ENCODE peak calls at places on chromosomes 5 and 9, in eight cellular contexts. C is fibroblast of pulmonary artery; X is A549; N is CD8-positive, alpha-beta T cell; W is CD14-positive monocyte; E is tibial artery; P is CD4-positive, alpha-beta T cell; Y is cardiac fibroblast. O is an unnamed sample.

GRCh38 chr9:137278913-137279711 is 1.6 kb downstream of the TOR4A start:
- DNase-seq in C (no peak), X (no peak), N (no peak), W (no peak), E (no peak), P (no peak), Y (no peak), O (no peak)

GRCh38 chr5:73983661-73984060 is 357.7 kb downstream of the ARHGEF28 start:
- DNase-seq in C (no peak), X (no peak), N (no peak), W (no peak), E (no peak), P (no peak), Y (no peak), O (no peak)

GRCh38 chr5:139382781-139383180 is 316 bp downstream of the SLC23A1 start:
- DNase-seq in C (no peak), X (no peak), N (no peak), W (no peak), E (peak), P (no peak), Y (no peak), O (no peak)

GRCh38 chr5:132760601-132761317 is 13.5 kb downstream of the CCNI2 start:
- DNase-seq in C (no peak), X (no peak), N (no peak), W (no peak), E (no peak), P (no peak), Y (no peak), O (no peak)

GRCh38 chr5:107557051-107557658 is 113.6 kb downstream of the EFNA5 start:
- DNase-seq in C (no peak), X (peak), N (no peak), W (no peak), E (no peak), P (no peak), Y (no peak), O (no peak)

GRCh38 chr9:114001410-114001685 is 76.8 kb downstream of the AMBP start:
- DNase-seq in C (no peak), X (no peak), N (no peak), W (no peak), E (no peak), P (no peak), Y (no peak), O (no peak)

GRCh38 chr9:89379508-89380115 is 61.3 kb downstream of the SECISBP2 start:
- DNase-seq in C (no peak), X (no peak), N (no peak), W (no peak), E (no peak), P (no peak), Y (no peak), O (no peak)

GRCh38 chr5:176816043-176816745 is 5.8 kb downstream of the UNC5A start:
- DNase-seq in C (no peak), X (no peak), N (no peak), W (no peak), E (no peak), P (no peak), Y (no peak), O (no peak)

GRCh38 chr9:134055981-134056461 is 11.8 kb downstream of the BRD3 start:
- DNase-seq in C (peak), X (peak), N (no peak), W (peak), E (peak), P (no peak), Y (peak), O (no peak)

GRCh38 chr5:42397267-42397666 is 26.0 kb upstream of the GHR start:
- DNase-seq in C (no peak), X (no peak), N (no peak), W (no peak), E (no peak), P (no peak), Y (no peak), O (no peak)

GRCh38 chr5:138192826-138193225 is 13.9 kb downstream of the KIF20A start:
- DNase-seq in C (no peak), X (no peak), N (no peak), W (no peak), E (no peak), P (no peak), Y (no peak), O (no peak)
- TF ChIP-seq CTCF in C (no peak), X (no peak), N (no peak), W (no peak), E (no peak), P (no peak), Y (no peak), O (no peak)

GRCh38 chr5:98770911-98771322 is 2.5 kb upstream of the RGMB start:
- DNase-seq in C (peak), X (peak), N (no peak), W (no peak), E (no peak), P (no peak), Y (peak), O (no peak)

GRCh38 chr5:98770158-98770910 is 3.1 kb upstream of the RGMB start:
- DNase-seq in C (peak), X (no peak), N (no peak), W (no peak), E (peak), P (peak), Y (peak), O (peak)

GRCh38 chr5:98768160-98769005 is 5.1 kb upstream of the RGMB start:
- DNase-seq in C (peak), X (peak), N (no peak), W (no peak), E (no peak), P (no peak), Y (peak), O (peak)

GRCh38 chr5:98769006-98769255 is 4.5 kb upstream of the RGMB start:
- DNase-seq in C (no peak), X (no peak), N (no peak), W (no peak), E (no peak), P (peak), Y (no peak), O (peak)

GRCh38 chr5:98769256-98770157 is 4.0 kb upstream of the RGMB start:
- DNase-seq in C (peak), X (peak), N (no peak), W (no peak), E (peak), P (no peak), Y (peak), O (peak)
- TF ChIP-seq CTCF in C (no peak), X (peak), N (peak), W (peak), E (no peak), P (peak), Y (peak), O (peak)

GRCh38 chr5:140800816-140801493 is at the start of gene PCDHA3:
- DNase-seq in C (peak), X (peak), N (no peak), W (no peak), E (peak), P (no peak), Y (peak), O (no peak)

GRCh38 chr5:140802781-140803271 is 2.0 kb downstream of the PCDHA3 start:
- DNase-seq in C (no peak), X (no peak), N (no peak), W (no peak), E (peak), P (no peak), Y (no peak), O (no peak)

GRCh38 chr5:140806834-140807775 is at the start of gene PCDHA4:
- DNase-seq in C (peak), X (peak), N (no peak), W (no peak), E (no peak), P (no peak), Y (peak), O (no peak)

GRCh38 chr5:140796718-140797095 is 2.1 kb downstream of the PCDHA2 start:
- DNase-seq in C (no peak), X (no peak), N (no peak), W (no peak), E (peak), P (no peak), Y (no peak), O (no peak)

DNA sequence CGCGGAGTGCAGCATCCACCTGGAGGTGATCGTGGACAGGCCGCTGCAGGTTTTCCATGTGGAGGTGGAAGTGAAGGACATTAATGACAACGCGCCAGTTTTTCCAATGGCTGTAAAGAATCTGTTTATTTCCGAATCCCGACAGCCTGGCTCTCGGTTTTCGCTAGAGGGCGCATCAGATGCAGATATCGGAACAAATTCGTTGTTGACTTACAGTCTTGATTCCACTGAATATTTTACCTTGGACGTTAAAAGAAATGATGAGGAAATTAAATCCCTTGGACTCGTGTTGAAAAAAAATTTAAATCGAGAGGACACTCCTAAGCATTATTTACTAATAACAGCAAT is 611 bp downstream of the PCDHA3 start:
- DNase-seq in C (peak), X (peak), N (no peak), W (no peak), E (no peak), P (no peak), Y (no peak), O (no peak)
- TF ChIP-seq CTCF in C (peak), X (peak), N (no peak), W (no peak), E (no peak), P (no peak), Y (no peak), O (no peak)

DNA sequence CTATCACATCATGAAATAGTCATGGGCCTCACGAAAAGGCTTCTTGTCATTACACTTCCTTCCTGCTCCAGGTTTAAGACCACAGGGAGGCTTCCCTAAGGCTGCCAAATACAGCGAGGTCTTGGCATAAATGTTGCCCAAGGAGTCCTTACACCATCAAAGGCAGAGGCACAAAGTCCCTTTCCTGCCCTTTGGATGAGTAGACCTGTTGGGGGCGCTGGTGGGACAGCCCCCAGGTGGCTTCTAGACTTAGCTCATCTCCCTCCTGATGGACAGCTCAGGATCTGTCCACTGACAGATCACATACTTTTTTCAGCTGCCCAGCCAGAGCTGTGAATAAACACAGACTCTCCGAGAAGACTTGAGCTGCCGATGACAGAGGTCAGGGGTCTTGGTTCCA is 15.5 kb upstream of the MEGF9 start:
- DNase-seq in C (no peak), X (no peak), N (no peak), W (no peak), E (no peak), P (no peak), Y (peak), O (no peak)
- TF ChIP-seq CTCF in C (peak), X (no peak), N (no peak), W (peak), E (no peak), P (no peak), Y (peak), O (no peak)

GRCh38 chr9:112149171-112149570 is 25.9 kb downstream of the SUSD1 start:
- DNase-seq in C (no peak), X (no peak), N (no peak), W (no peak), E (no peak), P (no peak), Y (no peak), O (no peak)

GRCh38 chr9:112144807-112145206 is 30.3 kb downstream of the SUSD1 start:
- DNase-seq in C (no peak), X (no peak), N (no peak), W (no peak), E (no peak), P (no peak), Y (no peak), O (no peak)

GRCh38 chr9:112140936-112141335 is 34.2 kb downstream of the SUSD1 start:
- DNase-seq in C (no peak), X (no peak), N (no peak), W (no peak), E (no peak), P (no peak), Y (no peak), O (no peak)

GRCh38 chr9:112142420-112142819 is 32.7 kb downstream of the SUSD1 start:
- DNase-seq in C (peak), X (no peak), N (no peak), W (no peak), E (no peak), P (no peak), Y (peak), O (no peak)

GRCh38 chr9:112145886-112146285 is 29.2 kb downstream of the SUSD1 start:
- DNase-seq in C (no peak), X (no peak), N (no peak), W (no peak), E (no peak), P (no peak), Y (no peak), O (no peak)
- TF ChIP-seq CTCF in C (no peak), X (no peak), N (no peak), W (no peak), E (no peak), P (no peak), Y (no peak), O (no peak)

DNA sequence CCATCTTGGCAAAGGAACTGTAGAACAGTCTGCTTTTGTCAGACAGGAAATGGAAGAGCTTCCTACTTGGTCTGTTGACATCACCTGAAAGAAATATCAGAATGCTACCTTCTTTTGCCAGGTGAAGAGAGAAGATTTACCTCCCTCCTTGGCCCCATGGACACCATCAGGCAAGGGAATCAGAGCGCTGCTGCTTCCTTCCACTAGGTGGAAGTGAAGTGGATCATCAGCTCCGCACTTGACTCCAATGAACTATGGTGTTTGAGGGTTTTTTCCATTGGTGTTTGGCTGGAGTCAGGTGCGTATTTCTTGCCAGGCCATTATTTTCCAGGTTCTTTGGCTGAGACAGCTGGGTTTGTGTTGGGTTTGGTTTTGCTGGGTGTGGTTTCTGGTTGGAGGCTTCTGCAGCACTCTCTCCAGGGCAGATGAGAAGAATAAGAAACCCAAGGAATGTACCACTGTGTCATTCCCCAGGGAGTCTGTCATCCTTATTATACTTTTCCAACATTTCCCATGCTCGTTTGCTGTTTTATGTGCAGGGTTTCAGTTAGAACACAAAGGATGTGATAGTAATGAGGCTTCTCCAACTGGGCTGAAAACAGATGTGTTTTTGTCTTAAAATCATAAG is 12.4 kb downstream of the SPATA31E1 start:
- DNase-seq in C (no peak), X (no peak), N (no peak), W (no peak), E (no peak), P (no peak), Y (no peak), O (no peak)
- TF ChIP-seq CTCF in C (no peak), X (no peak), N (no peak), W (no peak), E (no peak), P (no peak), Y (no peak), O (no peak)

GRCh38 chr9:16901589-16901988 is 31.1 kb upstream of the BNC2 start:
- DNase-seq in C (peak), X (no peak), N (no peak), W (no peak), E (no peak), P (no peak), Y (no peak), O (no peak)

GRCh38 chr9:16899611-16900010 is 29.1 kb upstream of the BNC2 start:
- DNase-seq in C (no peak), X (no peak), N (no peak), W (no peak), E (no peak), P (no peak), Y (no peak), O (no peak)

GRCh38 chr9:16898464-16898863 is 28.0 kb upstream of the BNC2 start:
- DNase-seq in C (no peak), X (no peak), N (no peak), W (no peak), E (no peak), P (no peak), Y (no peak), O (no peak)
- TF ChIP-seq CTCF in C (no peak), X (no peak), N (no peak), W (no peak), E (no peak), P (no peak), Y (no peak), O (no peak)

DNA sequence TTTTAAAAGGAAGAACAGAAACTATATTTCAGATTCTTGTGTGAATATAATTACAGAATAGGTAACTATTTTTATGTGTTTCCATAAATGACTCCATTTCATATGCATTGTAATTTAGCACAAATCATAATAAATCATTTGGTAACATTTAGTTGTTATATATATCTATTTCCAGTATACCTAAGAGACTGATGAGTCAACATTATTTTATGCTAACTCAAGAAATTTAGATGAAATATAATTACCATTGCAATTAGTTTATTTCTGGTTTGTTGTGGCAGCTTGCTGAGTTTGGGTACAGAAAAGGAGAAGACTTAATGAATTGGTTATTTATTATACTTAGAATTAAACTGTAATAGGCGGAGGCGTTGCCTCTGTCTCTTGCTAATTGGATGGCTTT is 314.9 kb downstream of the KCTD16 start:
- DNase-seq in C (no peak), X (no peak), N (no peak), W (no peak), E (no peak), P (no peak), Y (no peak), O (no peak)
- TF ChIP-seq CTCF in C (no peak), X (no peak), N (no peak), W (no peak), E (no peak), P (no peak), Y (no peak), O (no peak)

GRCh38 chr5:135245521-135246499 is 153.2 kb downstream of the MACROH2A1 start:
- DNase-seq in C (peak), X (peak), N (no peak), W (peak), E (peak), P (no peak), Y (peak), O (no peak)
- TF ChIP-seq CTCF in C (no peak), X (no peak), N (no peak), W (no peak), E (no peak), P (no peak), Y (no peak), O (no peak)